ENCODE peak calls at places on chromosomes 12 and 14, in ten cellular contexts. One of them, this sample, is unnamed.

GRCh38 chr14:71322660-71323250 is 415.5 kb downstream of the PCNX1 start:
- DNase-seq in colonic mucosa: no peak
- DNase-seq in AG04450: no peak
- DNase-seq in fibroblast of lung: peak
- DNase-seq in uterus: no peak
- DNase-seq in GM23338: no peak
- DNase-seq in neural progenitor cell: peak
- DNase-seq in astrocyte of the cerebellum: peak
- DNase-seq in lower lobe of right lung: no peak
- DNase-seq in astrocyte of the spinal cord: peak
- DNase-seq in this sample: peak

GRCh38 chr14:77708749-77709148 is 846 bp downstream of the SLIRP start:
- DNase-seq in colonic mucosa: no peak
- DNase-seq in AG04450: no peak
- DNase-seq in fibroblast of lung: no peak
- DNase-seq in uterus: no peak
- DNase-seq in GM23338: no peak
- DNase-seq in neural progenitor cell: no peak
- DNase-seq in astrocyte of the cerebellum: no peak
- DNase-seq in lower lobe of right lung: no peak
- DNase-seq in astrocyte of the spinal cord: no peak
- DNase-seq in this sample: no peak

GRCh38 chr12:92503029-92503931 is 199.5 kb upstream of the PLEKHG7 start:
- DNase-seq in colonic mucosa: no peak
- DNase-seq in AG04450: no peak
- DNase-seq in fibroblast of lung: no peak
- DNase-seq in uterus: peak
- DNase-seq in GM23338: no peak
- DNase-seq in neural progenitor cell: no peak
- DNase-seq in astrocyte of the cerebellum: no peak
- DNase-seq in lower lobe of right lung: no peak
- DNase-seq in astrocyte of the spinal cord: no peak
- DNase-seq in this sample: no peak

GRCh38 chr14:59358105-59358504 is 107.1 kb downstream of the GPR135 start:
- DNase-seq in colonic mucosa: no peak
- DNase-seq in AG04450: no peak
- DNase-seq in fibroblast of lung: peak
- DNase-seq in uterus: no peak
- DNase-seq in GM23338: peak
- DNase-seq in neural progenitor cell: peak
- DNase-seq in astrocyte of the cerebellum: no peak
- DNase-seq in lower lobe of right lung: no peak
- DNase-seq in astrocyte of the spinal cord: no peak
- DNase-seq in this sample: peak

GRCh38 chr14:69937367-69937777 is 58.2 kb downstream of the SMOC1 start:
- DNase-seq in colonic mucosa: no peak
- DNase-seq in AG04450: no peak
- DNase-seq in fibroblast of lung: no peak
- DNase-seq in uterus: no peak
- DNase-seq in GM23338: no peak
- DNase-seq in neural progenitor cell: no peak
- DNase-seq in astrocyte of the cerebellum: no peak
- DNase-seq in lower lobe of right lung: no peak
- DNase-seq in astrocyte of the spinal cord: no peak
- DNase-seq in this sample: no peak

GRCh38 chr12:110993425-110993824 is 73.0 kb upstream of the MYL2 start:
- DNase-seq in colonic mucosa: no peak
- DNase-seq in AG04450: no peak
- DNase-seq in fibroblast of lung: no peak
- DNase-seq in uterus: no peak
- DNase-seq in GM23338: peak
- DNase-seq in neural progenitor cell: no peak
- DNase-seq in astrocyte of the cerebellum: no peak
- DNase-seq in lower lobe of right lung: no peak
- DNase-seq in astrocyte of the spinal cord: no peak
- DNase-seq in this sample: no peak

GRCh38 chr12:127400231-127400630 is 866.7 kb upstream of the TMEM132C start:
- DNase-seq in colonic mucosa: no peak
- DNase-seq in AG04450: no peak
- DNase-seq in fibroblast of lung: peak
- DNase-seq in uterus: no peak
- DNase-seq in GM23338: no peak
- DNase-seq in neural progenitor cell: no peak
- DNase-seq in astrocyte of the cerebellum: no peak
- DNase-seq in lower lobe of right lung: no peak
- DNase-seq in astrocyte of the spinal cord: no peak
- DNase-seq in this sample: no peak

GRCh38 chr14:104548802-104549535 is 30.6 kb upstream of the C14orf180 start:
- DNase-seq in colonic mucosa: no peak
- DNase-seq in AG04450: no peak
- DNase-seq in fibroblast of lung: no peak
- DNase-seq in uterus: no peak
- DNase-seq in GM23338: no peak
- DNase-seq in neural progenitor cell: no peak
- DNase-seq in astrocyte of the cerebellum: no peak
- DNase-seq in lower lobe of right lung: no peak
- DNase-seq in astrocyte of the spinal cord: no peak
- DNase-seq in this sample: no peak

GRCh38 chr12:48125985-48126384 is 6.8 kb downstream of the PFKM start:
- DNase-seq in colonic mucosa: no peak
- DNase-seq in AG04450: no peak
- DNase-seq in fibroblast of lung: no peak
- DNase-seq in uterus: no peak
- DNase-seq in GM23338: no peak
- DNase-seq in neural progenitor cell: no peak
- DNase-seq in astrocyte of the cerebellum: no peak
- DNase-seq in lower lobe of right lung: no peak
- DNase-seq in astrocyte of the spinal cord: no peak
- DNase-seq in this sample: no peak

GRCh38 chr12:103771466-103771865 is 69.6 kb downstream of the NT5DC3 start:
- DNase-seq in colonic mucosa: peak
- DNase-seq in AG04450: no peak
- DNase-seq in fibroblast of lung: peak
- DNase-seq in uterus: peak
- DNase-seq in GM23338: peak
- DNase-seq in neural progenitor cell: peak
- DNase-seq in astrocyte of the cerebellum: peak
- DNase-seq in lower lobe of right lung: no peak
- DNase-seq in astrocyte of the spinal cord: peak
- DNase-seq in this sample: no peak

GRCh38 chr12:50637870-50638481 is 125.9 kb upstream of the ATF1 start:
- DNase-seq in colonic mucosa: no peak
- DNase-seq in AG04450: no peak
- DNase-seq in fibroblast of lung: peak
- DNase-seq in uterus: no peak
- DNase-seq in GM23338: peak
- DNase-seq in neural progenitor cell: peak
- DNase-seq in astrocyte of the cerebellum: no peak
- DNase-seq in lower lobe of right lung: no peak
- DNase-seq in astrocyte of the spinal cord: peak
- DNase-seq in this sample: no peak

DNA sequence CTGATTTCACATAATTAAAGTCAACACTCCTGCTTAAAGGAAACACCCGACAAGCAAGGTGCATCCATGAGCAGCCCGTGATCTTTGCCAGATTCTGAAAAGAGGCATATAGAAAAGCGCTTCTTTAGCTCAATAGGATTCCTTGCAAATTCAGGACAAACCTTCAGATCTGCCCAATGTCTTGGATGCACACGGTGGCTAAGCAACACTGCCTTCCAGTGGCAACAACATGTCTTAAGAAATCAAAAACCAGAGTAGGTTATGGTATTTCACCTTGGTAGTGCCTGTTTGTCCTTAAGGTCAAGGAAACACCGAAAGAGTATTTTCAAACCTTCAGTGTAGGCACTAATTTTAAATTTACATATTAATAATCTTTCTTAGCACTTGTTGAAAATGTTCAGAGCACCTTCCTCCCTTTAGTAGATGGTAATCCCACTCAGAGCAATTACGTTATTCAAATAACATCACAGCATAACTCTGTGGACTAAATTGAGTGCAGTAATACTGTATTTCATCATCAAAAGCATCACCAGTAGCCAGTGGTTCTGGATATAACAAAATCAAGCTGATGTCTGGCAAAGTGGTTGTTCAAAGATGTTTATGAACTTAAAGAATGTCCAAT is 58.0 kb upstream of the CDKN3 start:
- DNase-seq in colonic mucosa: no peak
- DNase-seq in AG04450: peak
- DNase-seq in fibroblast of lung: peak
- DNase-seq in uterus: no peak
- DNase-seq in GM23338: peak
- DNase-seq in neural progenitor cell: peak
- DNase-seq in astrocyte of the cerebellum: no peak
- DNase-seq in lower lobe of right lung: no peak
- DNase-seq in astrocyte of the spinal cord: peak
- DNase-seq in this sample: peak
- TF ChIP-seq CTCF in colonic mucosa: peak
- TF ChIP-seq CTCF in AG04450: peak
- TF ChIP-seq CTCF in fibroblast of lung: peak
- TF ChIP-seq CTCF in uterus: no peak
- TF ChIP-seq CTCF in GM23338: peak
- TF ChIP-seq CTCF in neural progenitor cell: peak
- TF ChIP-seq CTCF in astrocyte of the cerebellum: peak
- TF ChIP-seq CTCF in lower lobe of right lung: peak
- TF ChIP-seq CTCF in astrocyte of the spinal cord: peak
- TF ChIP-seq CTCF in this sample: peak

GRCh38 chr14:74956000-74956279 is 543 bp upstream of the PGF start:
- DNase-seq in colonic mucosa: no peak
- DNase-seq in AG04450: no peak
- DNase-seq in fibroblast of lung: no peak
- DNase-seq in uterus: no peak
- DNase-seq in GM23338: no peak
- DNase-seq in neural progenitor cell: no peak
- DNase-seq in astrocyte of the cerebellum: no peak
- DNase-seq in lower lobe of right lung: no peak
- DNase-seq in astrocyte of the spinal cord: no peak
- DNase-seq in this sample: no peak

GRCh38 chr14:74954232-74954946 is 1.0 kb downstream of the PGF start:
- DNase-seq in colonic mucosa: no peak
- DNase-seq in AG04450: no peak
- DNase-seq in fibroblast of lung: no peak
- DNase-seq in uterus: no peak
- DNase-seq in GM23338: no peak
- DNase-seq in neural progenitor cell: peak
- DNase-seq in astrocyte of the cerebellum: no peak
- DNase-seq in lower lobe of right lung: no peak
- DNase-seq in astrocyte of the spinal cord: no peak
- DNase-seq in this sample: no peak

GRCh38 chr14:74954947-74955228 is 509 bp downstream of the PGF start:
- DNase-seq in colonic mucosa: no peak
- DNase-seq in AG04450: no peak
- DNase-seq in fibroblast of lung: no peak
- DNase-seq in uterus: no peak
- DNase-seq in GM23338: no peak
- DNase-seq in neural progenitor cell: no peak
- DNase-seq in astrocyte of the cerebellum: no peak
- DNase-seq in lower lobe of right lung: no peak
- DNase-seq in astrocyte of the spinal cord: no peak
- DNase-seq in this sample: no peak

GRCh38 chr14:74955229-74955999 is at the start of gene PGF:
- DNase-seq in colonic mucosa: peak
- DNase-seq in AG04450: no peak
- DNase-seq in fibroblast of lung: peak
- DNase-seq in uterus: peak
- DNase-seq in GM23338: peak
- DNase-seq in neural progenitor cell: peak
- DNase-seq in astrocyte of the cerebellum: no peak
- DNase-seq in lower lobe of right lung: peak
- DNase-seq in astrocyte of the spinal cord: peak
- DNase-seq in this sample: no peak

GRCh38 chr14:74956280-74957072 is 1.1 kb upstream of the PGF start:
- DNase-seq in colonic mucosa: no peak
- DNase-seq in AG04450: no peak
- DNase-seq in fibroblast of lung: no peak
- DNase-seq in uterus: no peak
- DNase-seq in GM23338: no peak
- DNase-seq in neural progenitor cell: peak
- DNase-seq in astrocyte of the cerebellum: no peak
- DNase-seq in lower lobe of right lung: no peak
- DNase-seq in astrocyte of the spinal cord: no peak
- DNase-seq in this sample: no peak
- H3K4me3 ChIP-seq in colonic mucosa: no peak
- H3K4me3 ChIP-seq in AG04450: no peak
- H3K4me3 ChIP-seq in fibroblast of lung: no peak
- H3K4me3 ChIP-seq in uterus: no peak
- H3K4me3 ChIP-seq in GM23338: peak
- H3K4me3 ChIP-seq in neural progenitor cell: no peak
- H3K4me3 ChIP-seq in astrocyte of the cerebellum: no peak
- H3K4me3 ChIP-seq in lower lobe of right lung: no peak
- H3K4me3 ChIP-seq in astrocyte of the spinal cord: no peak
- H3K4me3 ChIP-seq in this sample: no peak

DNA sequence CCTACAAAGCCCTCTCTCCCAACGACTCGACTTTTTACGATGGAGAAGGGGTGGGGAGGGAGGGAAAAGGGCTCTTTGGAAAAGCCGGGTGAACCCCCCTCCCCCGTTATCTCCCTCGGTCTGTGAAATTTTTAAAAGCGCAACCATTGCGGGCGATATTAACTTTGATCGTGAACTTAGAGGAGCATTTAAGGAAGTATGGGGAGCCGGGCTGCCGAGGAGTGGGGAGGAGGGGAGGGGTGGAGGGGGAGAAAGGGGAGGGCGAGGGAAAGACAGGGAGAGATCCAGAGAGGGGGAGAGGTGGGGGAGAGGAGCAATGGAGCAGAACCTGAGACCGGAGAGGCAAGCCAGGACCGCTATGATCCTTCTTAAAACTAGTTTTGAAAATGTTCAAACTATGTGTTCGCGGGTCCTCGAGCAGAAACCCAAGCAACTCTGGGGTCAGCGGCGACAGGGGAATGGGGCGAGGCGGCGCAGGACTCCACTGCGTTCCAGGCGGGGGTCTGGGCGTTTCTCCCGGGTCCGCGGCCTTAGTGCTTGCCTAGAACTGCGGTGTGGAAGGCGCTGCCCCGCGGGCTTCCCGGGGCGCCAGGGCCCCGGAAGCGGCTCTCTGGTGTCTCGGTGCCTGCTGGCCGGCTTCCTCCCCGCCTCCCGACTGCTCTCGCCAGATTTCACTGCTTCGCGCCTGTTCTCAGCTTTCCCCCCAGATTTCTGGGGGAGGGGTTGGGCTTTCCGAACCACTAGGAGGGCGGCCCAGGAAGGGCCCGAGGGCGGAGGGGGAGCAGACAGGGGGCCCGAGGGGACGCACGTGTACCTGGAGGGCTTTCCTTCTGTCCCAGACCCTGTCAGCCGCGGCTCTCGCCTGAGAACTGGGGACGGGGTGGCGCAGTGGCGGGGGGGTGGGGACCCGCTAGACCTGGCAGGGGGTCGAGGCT is at the start of gene HOTAIR:
- DNase-seq in colonic mucosa: no peak
- DNase-seq in AG04450: no peak
- DNase-seq in fibroblast of lung: no peak
- DNase-seq in uterus: peak
- DNase-seq in GM23338: peak
- DNase-seq in neural progenitor cell: no peak
- DNase-seq in astrocyte of the cerebellum: no peak
- DNase-seq in lower lobe of right lung: no peak
- DNase-seq in astrocyte of the spinal cord: no peak
- DNase-seq in this sample: no peak
- TF ChIP-seq CTCF in colonic mucosa: no peak
- TF ChIP-seq CTCF in AG04450: no peak
- TF ChIP-seq CTCF in fibroblast of lung: no peak
- TF ChIP-seq CTCF in uterus: no peak
- TF ChIP-seq CTCF in GM23338: no peak
- TF ChIP-seq CTCF in neural progenitor cell: no peak
- TF ChIP-seq CTCF in astrocyte of the cerebellum: no peak
- TF ChIP-seq CTCF in lower lobe of right lung: no peak
- TF ChIP-seq CTCF in astrocyte of the spinal cord: no peak
- TF ChIP-seq CTCF in this sample: no peak

GRCh38 chr14:21263284-21264024 is 5.8 kb downstream of the HNRNPC start:
- DNase-seq in colonic mucosa: no peak
- DNase-seq in AG04450: no peak
- DNase-seq in fibroblast of lung: peak
- DNase-seq in uterus: no peak
- DNase-seq in GM23338: no peak
- DNase-seq in neural progenitor cell: no peak
- DNase-seq in astrocyte of the cerebellum: no peak
- DNase-seq in lower lobe of right lung: no peak
- DNase-seq in astrocyte of the spinal cord: no peak
- DNase-seq in this sample: no peak
- H3K4me3 ChIP-seq in colonic mucosa: no peak
- H3K4me3 ChIP-seq in AG04450: peak
- H3K4me3 ChIP-seq in fibroblast of lung: no peak
- H3K4me3 ChIP-seq in uterus: no peak
- H3K4me3 ChIP-seq in GM23338: peak
- H3K4me3 ChIP-seq in neural progenitor cell: peak
- H3K4me3 ChIP-seq in astrocyte of the cerebellum: peak
- H3K4me3 ChIP-seq in lower lobe of right lung: no peak
- H3K4me3 ChIP-seq in astrocyte of the spinal cord: no peak
- H3K4me3 ChIP-seq in this sample: peak

This sample was measured in HFF-Myc.